ENCODE peak calls at places on chromosomes 12 and 14, in seven cellular contexts. One of them, this sample, is unnamed.

GRCh38 chr12:103773109-103773905 is 67.7 kb downstream of the NT5DC3 start:
- DNase-seq in NB4: no peak
- DNase-seq in NCI-H2081: no peak
- DNase-seq in epithelial cell of esophagus: no peak
- DNase-seq in activated T-cell treated with anti-CD3 and anti-CD28 coated beads for 48 hours: no peak
- DNase-seq in psoas muscle: no peak
- DNase-seq in HuH-7: no peak
- DNase-seq in this sample: no peak

GRCh38 chr14:103143535-103143934 is 20.3 kb downstream of the TNFAIP2 start:
- DNase-seq in epithelial cell of esophagus: peak
- DNase-seq in activated T-cell treated with anti-CD3 and anti-CD28 coated beads for 48 hours: no peak
- DNase-seq in HuH-7: no peak
- DNase-seq in NCI-H2081: no peak
- DNase-seq in psoas muscle: no peak
- DNase-seq in NB4: no peak
- DNase-seq in this sample: no peak

GRCh38 chr14:50961606-50962259 is 17.4 kb upstream of the PYGL start:
- DNase-seq in NCI-H2081: no peak
- DNase-seq in epithelial cell of esophagus: peak
- DNase-seq in psoas muscle: no peak
- DNase-seq in NB4: no peak
- DNase-seq in HuH-7: no peak
- DNase-seq in activated T-cell treated with anti-CD3 and anti-CD28 coated beads for 48 hours: no peak
- DNase-seq in this sample: no peak

GRCh38 chr12:67251012-67251411 is 18.1 kb upstream of the CAND1 start:
- DNase-seq in activated T-cell treated with anti-CD3 and anti-CD28 coated beads for 48 hours: no peak
- DNase-seq in psoas muscle: no peak
- DNase-seq in epithelial cell of esophagus: no peak
- DNase-seq in HuH-7: no peak
- DNase-seq in NB4: no peak
- DNase-seq in NCI-H2081: no peak
- DNase-seq in this sample: no peak

GRCh38 chr14:20803221-20803620 is 577 bp upstream of the RNASE1 start:
- DNase-seq in epithelial cell of esophagus: no peak
- DNase-seq in NB4: no peak
- DNase-seq in NCI-H2081: no peak
- DNase-seq in HuH-7: no peak
- DNase-seq in psoas muscle: no peak
- DNase-seq in activated T-cell treated with anti-CD3 and anti-CD28 coated beads for 48 hours: no peak
- DNase-seq in this sample: no peak

GRCh38 chr14:23147676-23148075 is 28.6 kb upstream of the CEBPE start:
- DNase-seq in epithelial cell of esophagus: peak
- DNase-seq in NCI-H2081: no peak
- DNase-seq in HuH-7: no peak
- DNase-seq in activated T-cell treated with anti-CD3 and anti-CD28 coated beads for 48 hours: no peak
- DNase-seq in psoas muscle: no peak
- DNase-seq in NB4: no peak
- DNase-seq in this sample: no peak

GRCh38 chr12:1580526-1580925 is 13.9 kb downstream of the FBXL14 start:
- DNase-seq in NB4: no peak
- DNase-seq in epithelial cell of esophagus: no peak
- DNase-seq in NCI-H2081: no peak
- DNase-seq in activated T-cell treated with anti-CD3 and anti-CD28 coated beads for 48 hours: no peak
- DNase-seq in psoas muscle: no peak
- DNase-seq in HuH-7: no peak
- DNase-seq in this sample: no peak

GRCh38 chr12:59698599-59698998 is 102.8 kb downstream of the SLC16A7 start:
- DNase-seq in psoas muscle: no peak
- DNase-seq in activated T-cell treated with anti-CD3 and anti-CD28 coated beads for 48 hours: no peak
- DNase-seq in NCI-H2081: no peak
- DNase-seq in NB4: peak
- DNase-seq in epithelial cell of esophagus: peak
- DNase-seq in HuH-7: no peak
- DNase-seq in this sample: no peak

GRCh38 chr12:27178723-27179398 is 65.2 kb upstream of the STK38L start:
- DNase-seq in NB4: no peak
- DNase-seq in activated T-cell treated with anti-CD3 and anti-CD28 coated beads for 48 hours: no peak
- DNase-seq in NCI-H2081: no peak
- DNase-seq in HuH-7: no peak
- DNase-seq in epithelial cell of esophagus: no peak
- DNase-seq in psoas muscle: no peak
- DNase-seq in this sample: no peak